ENCODE peak calls at places on chromosome 15, in four cellular contexts. One of them, this sample, is unnamed.

GRCh38 chr15:70264014-70264492 is 166.3 kb upstream of the TLE3 start:
- DNase-seq in HepG2: no peak
- DNase-seq in SK-N-SH: peak; percentile 78
- DNase-seq in GM12878: no peak
- DNase-seq in this sample: no peak

GRCh38 chr15:76973906-76974305 is 21.0 kb upstream of the PSTPIP1 start:
- DNase-seq in HepG2: no peak
- DNase-seq in SK-N-SH: no peak
- DNase-seq in GM12878: no peak
- DNase-seq in this sample: no peak

GRCh38 chr15:40691737-40692136 is 3.2 kb upstream of the RAD51 start:
- DNase-seq in SK-N-SH: no peak
- DNase-seq in GM12878: no peak
- DNase-seq in HepG2: peak; percentile 21
- DNase-seq in this sample: no peak

GRCh38 chr15:60932051-60932915 is 296.8 kb downstream of the RORA start:
- DNase-seq in GM12878: no peak
- DNase-seq in SK-N-SH: no peak
- DNase-seq in HepG2: no peak
- DNase-seq in this sample: no peak

GRCh38 chr15:70466895-70467529 is 296.3 kb downstream of the UACA start:
- DNase-seq in GM12878: no peak
- DNase-seq in SK-N-SH: peak; percentile 75
- DNase-seq in HepG2: peak; percentile 29
- DNase-seq in this sample: no peak

GRCh38 chr15:98428253-98428989 is 219.9 kb upstream of the IGF1R start:
- DNase-seq in HepG2: peak; percentile 57
- DNase-seq in GM12878: no peak
- DNase-seq in SK-N-SH: peak; percentile 87
- DNase-seq in this sample: peak; percentile 82

GRCh38 chr15:70806992-70807712 is 43.8 kb upstream of the UACA start:
- DNase-seq in HepG2: no peak
- DNase-seq in GM12878: no peak
- DNase-seq in SK-N-SH: no peak
- DNase-seq in this sample: no peak

GRCh38 chr15:95287774-95288173 is 1042.7 kb upstream of the NR2F2 start:
- DNase-seq in SK-N-SH: no peak
- DNase-seq in GM12878: no peak
- DNase-seq in HepG2: no peak
- DNase-seq in this sample: no peak

GRCh38 chr15:37773111-37773860 is 161.2 kb upstream of the TMCO5A start:
- DNase-seq in HepG2: no peak
- DNase-seq in GM12878: no peak
- DNase-seq in SK-N-SH: no peak
- DNase-seq in this sample: no peak

GRCh38 chr15:64893481-64894394 is 18.0 kb upstream of the ANKDD1A start:
- DNase-seq in HepG2: peak; percentile 79
- DNase-seq in GM12878: peak; percentile 99
- DNase-seq in SK-N-SH: no peak
- DNase-seq in this sample: peak; percentile 78

GRCh38 chr15:38662398-38662797 is 97.8 kb upstream of the RASGRP1 start:
- DNase-seq in GM12878: no peak
- DNase-seq in HepG2: no peak
- DNase-seq in SK-N-SH: no peak
- DNase-seq in this sample: no peak

GRCh38 chr15:51907136-51907862 is 64.3 kb downstream of the LEO1 start:
- DNase-seq in HepG2: peak; percentile 94
- DNase-seq in GM12878: no peak
- DNase-seq in SK-N-SH: no peak
- DNase-seq in this sample: no peak

GRCh38 chr15:39419651-39420050 is 161.2 kb upstream of the THBS1 start:
- DNase-seq in GM12878: no peak
- DNase-seq in HepG2: peak; percentile 50
- DNase-seq in SK-N-SH: no peak
- DNase-seq in this sample: no peak

GRCh38 chr15:70504305-70504951 is 258.9 kb downstream of the UACA start:
- DNase-seq in SK-N-SH: peak; percentile 62
- DNase-seq in HepG2: no peak
- DNase-seq in GM12878: no peak
- DNase-seq in this sample: no peak

GRCh38 chr15:70023064-70023768 is 74.5 kb downstream of the TLE3 start:
- DNase-seq in SK-N-SH: no peak
- DNase-seq in GM12878: peak; percentile 74
- DNase-seq in HepG2: no peak
- DNase-seq in this sample: peak; percentile 51

GRCh38 chr15:70906842-70907241 is 14.2 kb downstream of the LRRC49 start:
- DNase-seq in SK-N-SH: no peak
- DNase-seq in GM12878: no peak
- DNase-seq in HepG2: no peak
- DNase-seq in this sample: no peak

GRCh38 chr15:77013786-77014136 is 18.8 kb downstream of the PSTPIP1 start:
- DNase-seq in HepG2: no peak
- DNase-seq in GM12878: no peak
- DNase-seq in SK-N-SH: no peak
- DNase-seq in this sample: peak; percentile 87

GRCh38 chr15:45630958-45631691 is 3.7 kb upstream of the SQOR start:
- DNase-seq in HepG2: no peak
- DNase-seq in SK-N-SH: no peak
- DNase-seq in GM12878: no peak
- DNase-seq in this sample: no peak

GRCh38 chr15:70854669-70854976 is 666 bp upstream of the LARP6 start:
- DNase-seq in GM12878: no peak
- DNase-seq in HepG2: no peak
- DNase-seq in SK-N-SH: no peak
- DNase-seq in this sample: no peak

GRCh38 chr15:70783610-70784021 is 20.3 kb upstream of the UACA start:
- DNase-seq in SK-N-SH: no peak
- DNase-seq in HepG2: peak; percentile 51
- DNase-seq in GM12878: no peak
- DNase-seq in this sample: no peak

GRCh38 chr15:55221090-55222011 is 24.6 kb upstream of the RSL24D1 start:
- DNase-seq in HepG2: peak; percentile 86
- DNase-seq in GM12878: peak; percentile 52
- DNase-seq in SK-N-SH: no peak
- DNase-seq in this sample: no peak

GRCh38 chr15:37095197-37095992 is 5.0 kb downstream of the MEIS2 start:
- DNase-seq in GM12878: no peak
- DNase-seq in SK-N-SH: peak; percentile 41
- DNase-seq in HepG2: no peak
- DNase-seq in this sample: no peak

GRCh38 chr15:91051248-91051647 is 28.9 kb upstream of the VPS33B start:
- DNase-seq in GM12878: no peak
- DNase-seq in SK-N-SH: no peak
- DNase-seq in HepG2: no peak
- DNase-seq in this sample: no peak

GRCh38 chr15:65292938-65293518 is 2.8 kb upstream of the RNU5A-1 start:
- DNase-seq in SK-N-SH: no peak
- DNase-seq in HepG2: peak; percentile 45
- DNase-seq in GM12878: no peak
- DNase-seq in this sample: no peak

GRCh38 chr15:75309711-75310110 is 26.2 kb upstream of the COMMD4 start:
- DNase-seq in HepG2: peak; percentile 30
- DNase-seq in GM12878: no peak
- DNase-seq in SK-N-SH: no peak
- DNase-seq in this sample: no peak
- TF ChIP-seq TAF1 in HepG2: no peak
- TF ChIP-seq TAF1 in GM12878: no peak
- TF ChIP-seq TAF1 in SK-N-SH: no peak
- TF ChIP-seq TAF1 in this sample: no peak

GRCh38 chr15:56821721-56822425 is 88.6 kb upstream of the ZNF280D start:
- DNase-seq in SK-N-SH: peak; percentile 42
- DNase-seq in HepG2: peak; percentile 43
- DNase-seq in GM12878: no peak
- DNase-seq in this sample: no peak

GRCh38 chr15:56820333-56820732 is 87.0 kb upstream of the ZNF280D start:
- DNase-seq in SK-N-SH: no peak
- DNase-seq in HepG2: no peak
- DNase-seq in GM12878: no peak
- DNase-seq in this sample: no peak

DNA sequence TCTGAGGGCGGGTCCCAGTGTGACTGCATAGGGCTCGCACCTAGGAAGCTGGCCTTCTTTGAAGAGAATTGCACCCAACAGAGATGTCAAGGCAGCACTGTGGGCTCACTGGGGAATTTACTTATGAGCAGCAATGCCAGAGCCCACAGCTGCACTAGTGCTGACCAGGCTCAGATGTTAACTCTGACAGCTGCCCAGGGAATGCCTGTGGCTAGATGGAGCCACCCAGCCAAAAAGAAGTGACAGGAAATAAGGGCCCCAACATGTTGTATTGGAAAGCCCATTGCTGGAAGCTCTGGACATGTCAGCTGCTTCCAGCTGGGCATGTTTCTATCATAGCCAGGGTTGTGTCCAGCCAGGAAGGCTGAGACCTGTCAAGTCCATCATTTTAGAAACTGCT is 90.9 kb upstream of the ZNF280D start:
- DNase-seq in GM12878: no peak
- DNase-seq in SK-N-SH: no peak
- DNase-seq in HepG2: no peak
- DNase-seq in this sample: no peak
- TF ChIP-seq TAF1 in GM12878: no peak
- TF ChIP-seq TAF1 in SK-N-SH: no peak
- TF ChIP-seq TAF1 in HepG2: no peak
- TF ChIP-seq TAF1 in this sample: no peak

GRCh38 chr15:99443056-99443756 is 122.6 kb upstream of the MEF2A start:
- DNase-seq in SK-N-SH: peak; percentile 11
- DNase-seq in GM12878: no peak
- DNase-seq in HepG2: no peak
- DNase-seq in this sample: no peak

GRCh38 chr15:99445272-99445850 is 120.4 kb upstream of the MEF2A start:
- DNase-seq in GM12878: no peak
- DNase-seq in HepG2: no peak
- DNase-seq in SK-N-SH: peak; percentile 5
- DNase-seq in this sample: no peak

GRCh38 chr15:99441871-99442267 is 123.9 kb upstream of the MEF2A start:
- DNase-seq in HepG2: no peak
- DNase-seq in SK-N-SH: peak; percentile 19
- DNase-seq in GM12878: no peak
- DNase-seq in this sample: no peak

GRCh38 chr15:99442268-99442897 is 123.4 kb upstream of the MEF2A start:
- DNase-seq in HepG2: no peak
- DNase-seq in GM12878: no peak
- DNase-seq in SK-N-SH: peak; percentile 31
- DNase-seq in this sample: no peak

DNA sequence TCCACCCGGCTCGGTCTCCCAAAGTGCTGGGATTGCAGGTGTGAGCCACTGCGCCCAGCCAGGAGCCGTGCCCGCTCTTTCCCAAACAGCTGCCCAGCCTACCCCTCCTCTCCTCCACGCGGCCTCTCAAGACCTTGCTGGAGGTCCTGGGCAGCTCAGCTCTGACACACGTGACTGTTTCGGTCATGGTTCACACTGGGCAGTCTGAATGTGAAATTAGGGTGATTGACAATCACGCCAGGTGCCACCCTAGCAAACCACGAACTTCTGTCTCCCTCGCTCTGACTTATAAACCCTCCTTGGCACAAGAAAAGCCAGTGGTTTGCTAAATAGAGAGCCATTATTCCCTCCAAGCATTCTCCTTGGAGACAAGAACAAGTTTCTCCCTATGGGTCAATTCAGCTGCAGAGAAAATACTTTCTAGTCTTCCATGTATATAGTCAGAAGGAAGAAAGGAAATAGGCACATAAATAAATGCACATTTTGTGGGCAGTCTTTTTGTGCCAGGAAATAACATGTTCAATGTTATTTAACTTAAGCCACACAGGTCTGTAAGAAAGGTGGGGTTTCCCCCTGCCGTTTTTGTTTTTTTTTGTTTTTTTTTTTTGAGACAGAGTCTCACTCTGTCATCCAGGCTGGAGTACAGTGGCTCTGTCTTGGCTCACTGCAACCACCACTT is 121.9 kb upstream of the MEF2A start:
- DNase-seq in GM12878: no peak
- DNase-seq in HepG2: no peak
- DNase-seq in SK-N-SH: peak; percentile 9
- DNase-seq in this sample: no peak
- TF ChIP-seq TAF1 in GM12878: no peak
- TF ChIP-seq TAF1 in HepG2: no peak
- TF ChIP-seq TAF1 in SK-N-SH: no peak
- TF ChIP-seq TAF1 in this sample: no peak

DNA sequence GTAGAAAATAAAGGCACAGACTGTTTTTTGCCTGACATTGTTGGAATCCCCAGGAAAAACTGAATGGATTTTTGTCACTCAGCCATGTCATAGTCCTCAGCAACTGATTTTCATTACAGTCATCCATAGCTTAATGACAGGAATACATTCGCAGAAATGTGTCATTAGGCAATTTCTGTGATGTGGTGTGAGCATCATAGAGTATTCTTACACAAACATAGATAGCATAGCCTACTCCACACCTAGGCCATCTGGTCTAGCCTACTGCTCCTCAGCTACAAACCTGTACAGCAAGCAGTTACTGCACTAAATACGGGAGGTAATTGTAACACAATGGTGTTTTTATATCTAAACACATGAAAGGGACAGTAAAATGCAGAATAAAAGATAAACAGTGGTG is 34.4 kb upstream of the FBN1 start:
- DNase-seq in GM12878: no peak
- DNase-seq in HepG2: no peak
- DNase-seq in SK-N-SH: no peak
- DNase-seq in this sample: no peak
- TF ChIP-seq TAF1 in GM12878: no peak
- TF ChIP-seq TAF1 in HepG2: no peak
- TF ChIP-seq TAF1 in SK-N-SH: no peak
- TF ChIP-seq TAF1 in this sample: no peak

GRCh38 chr15:32909431-32909830 is 191.6 kb downstream of the GREM1 start:
- DNase-seq in GM12878: no peak
- DNase-seq in SK-N-SH: no peak
- DNase-seq in HepG2: no peak
- DNase-seq in this sample: no peak
- TF ChIP-seq TAF1 in GM12878: no peak
- TF ChIP-seq TAF1 in SK-N-SH: no peak
- TF ChIP-seq TAF1 in HepG2: no peak
- TF ChIP-seq TAF1 in this sample: no peak